ENCODE peak calls at places on chromosome 10, in five cellular contexts. H is neuronal stem cell, F is mesenchymal stem cell, S is H1, O is trophoblast cell. R is an unnamed sample.

GRCh38 chr10:92238586-92239098 is 52.2 kb downstream of the CPEB3 start:
- DNase-seq in H (no peak), F (peak; percentile 55), S (no peak), O (peak; percentile 94), R (no peak)

GRCh38 chr10:67722113-67722512 is 26.1 kb upstream of the CTNNA3 start:
- DNase-seq in H (no peak), F (no peak), S (no peak), O (no peak), R (no peak)

GRCh38 chr10:71771821-71772617 is 1.3 kb downstream of the VSIR start:
- DNase-seq in H (no peak), F (peak; percentile 67), S (no peak), O (peak; percentile 51), R (no peak)

GRCh38 chr10:28429573-28430216 is 103.2 kb upstream of the WAC start:
- DNase-seq in H (no peak), F (peak; percentile 3), S (peak; percentile 33), O (no peak), R (no peak)

GRCh38 chr10:94459385-94459784 is 57.0 kb downstream of the TBC1D12 start:
- DNase-seq in H (no peak), F (no peak), S (no peak), O (no peak), R (no peak)

GRCh38 chr10:113519616-113520015 is 33.2 kb upstream of the HABP2 start:
- DNase-seq in H (no peak), F (no peak), S (peak; percentile 77), O (peak; percentile 80), R (no peak)

GRCh38 chr10:128892005-128892404 is 575.0 kb upstream of the MGMT start:
- DNase-seq in H (no peak), F (no peak), S (no peak), O (no peak), R (no peak)

GRCh38 chr10:60573342-60573741 is 183.7 kb upstream of the ANK3 start:
- DNase-seq in H (peak; percentile 11), F (peak; percentile 9), S (no peak), O (no peak), R (no peak)

GRCh38 chr10:98224509-98224908 is 43.5 kb downstream of the LOXL4 start:
- DNase-seq in H (no peak), F (no peak), S (no peak), O (peak; percentile 25), R (no peak)

GRCh38 chr10:71213761-71214440 is 1.5 kb downstream of the UNC5B start:
- DNase-seq in H (no peak), F (peak; percentile 89), S (no peak), O (no peak), R (no peak)

GRCh38 chr10:118504044-118504944 is 91.2 kb downstream of the PRLHR start:
- DNase-seq in H (no peak), F (no peak), S (no peak), O (peak; percentile 60), R (no peak)

GRCh38 chr10:14621037-14621436 is 153.7 kb downstream of the FAM107B start:
- DNase-seq in H (no peak), F (no peak), S (no peak), O (no peak), R (no peak)

GRCh38 chr10:95229724-95230627 is 35.9 kb downstream of the ACSM6 start:
- DNase-seq in H (peak; percentile 23), F (peak; percentile 96), S (peak; percentile 66), O (peak; percentile 91), R (peak; percentile 84)

DNA sequence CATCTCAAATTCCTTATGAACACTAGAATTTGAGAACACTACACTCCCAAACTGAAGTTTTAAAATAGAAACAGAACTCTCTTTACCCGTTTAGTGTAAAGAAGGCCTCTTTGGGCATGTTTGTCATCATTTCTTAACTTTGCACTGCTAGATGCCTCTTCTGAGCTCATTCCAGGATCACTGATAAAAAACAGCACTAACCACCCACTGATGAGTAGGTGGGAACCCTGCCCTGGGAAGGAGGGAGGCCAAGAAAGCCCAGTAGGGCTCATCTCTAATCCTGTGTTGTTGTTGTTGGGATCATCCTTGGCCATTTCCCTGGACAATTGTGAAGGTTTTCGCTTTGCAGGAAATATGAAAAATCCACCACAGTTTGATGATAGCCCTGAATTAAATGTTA is 68.2 kb downstream of the CUBN start:
- DNase-seq in H (no peak), F (peak; percentile 45), S (no peak), O (no peak), R (no peak)
- H4K8ac ChIP-seq in H (no peak overlapping the region), F (no peak overlapping the region), S (no peak overlapping the region), O (peak overlapping the region; percentile 54), R (no peak overlapping the region)

GRCh38 chr10:46248651-46249131 is 38.1 kb upstream of the ANTXRL start:
- DNase-seq in H (no peak), F (no peak), S (peak; percentile 41), O (no peak), R (peak; percentile 14)

GRCh38 chr10:46250481-46250880 is 36.3 kb upstream of the ANTXRL start:
- DNase-seq in H (no peak), F (no peak), S (no peak), O (peak; percentile 6), R (no peak)

GRCh38 chr10:46245381-46245900 is 41.4 kb upstream of the ANTXRL start:
- DNase-seq in H (no peak), F (no peak), S (peak; percentile 29), O (no peak), R (peak; percentile 16)

GRCh38 chr10:46247808-46248569 is 38.8 kb upstream of the ANTXRL start:
- DNase-seq in H (no peak), F (no peak), S (peak; percentile 41), O (no peak), R (peak; percentile 14)

DNA sequence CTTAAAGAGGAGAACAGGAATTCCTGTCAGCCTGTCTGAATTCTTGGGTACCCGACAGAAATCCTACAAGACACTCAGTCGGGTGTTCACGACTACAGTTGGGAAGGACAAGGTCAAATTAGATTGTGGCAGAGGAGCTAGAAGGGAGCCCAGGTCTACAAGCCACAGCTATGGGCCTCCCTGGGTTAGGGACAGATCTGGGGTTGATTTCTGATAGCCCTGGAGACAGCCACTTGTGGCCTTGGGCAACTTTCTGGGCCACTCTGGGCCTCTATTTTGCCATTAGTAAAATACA is 39.7 kb upstream of the ANTXRL start:
- DNase-seq in H (no peak), F (no peak), S (no peak), O (no peak), R (peak; percentile 8)
- H2BK12ac ChIP-seq in H (no peak overlapping the region), F (no peak overlapping the region), S (no peak overlapping the region), O (no peak overlapping the region), R (no peak overlapping the region)

DNA sequence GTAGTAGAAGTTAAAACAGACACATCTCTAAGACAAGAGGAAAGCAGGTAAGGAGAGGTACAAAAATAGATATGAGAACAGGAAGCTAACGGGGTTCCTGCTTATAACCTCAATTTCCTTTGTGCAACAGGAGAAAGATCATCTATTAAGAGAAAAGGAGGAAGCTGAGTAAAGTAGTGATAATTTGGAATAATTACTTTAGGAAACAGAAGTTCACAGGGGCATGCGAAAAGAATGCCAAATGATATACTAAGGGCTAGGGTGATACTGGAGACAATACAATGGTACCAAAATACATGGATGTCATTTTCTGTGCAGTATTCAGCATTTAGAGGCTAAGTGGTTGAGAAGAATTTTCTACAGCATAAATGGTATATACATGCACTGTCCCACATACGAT is 108.8 kb downstream of the NRBF2 start:
- DNase-seq in H (no peak), F (no peak), S (no peak), O (no peak), R (no peak)
- H4K8ac ChIP-seq in H (no peak overlapping the region), F (no peak overlapping the region), S (no peak overlapping the region), O (no peak overlapping the region), R (no peak overlapping the region)

GRCh38 chr10:21243748-21244257 is 281.7 kb downstream of the SKIDA1 start:
- DNase-seq in H (no peak), F (no peak), S (no peak), O (no peak), R (no peak)

GRCh38 chr10:21238717-21239116 is 286.8 kb downstream of the SKIDA1 start:
- DNase-seq in H (no peak), F (no peak), S (no peak), O (peak; percentile 34), R (no peak)

GRCh38 chr10:21247592-21247991 is 277.9 kb downstream of the SKIDA1 start:
- DNase-seq in H (no peak), F (no peak), S (no peak), O (no peak), R (no peak)

GRCh38 chr10:21246178-21246577 is 279.3 kb downstream of the SKIDA1 start:
- DNase-seq in H (no peak), F (no peak), S (no peak), O (no peak), R (no peak)

DNA sequence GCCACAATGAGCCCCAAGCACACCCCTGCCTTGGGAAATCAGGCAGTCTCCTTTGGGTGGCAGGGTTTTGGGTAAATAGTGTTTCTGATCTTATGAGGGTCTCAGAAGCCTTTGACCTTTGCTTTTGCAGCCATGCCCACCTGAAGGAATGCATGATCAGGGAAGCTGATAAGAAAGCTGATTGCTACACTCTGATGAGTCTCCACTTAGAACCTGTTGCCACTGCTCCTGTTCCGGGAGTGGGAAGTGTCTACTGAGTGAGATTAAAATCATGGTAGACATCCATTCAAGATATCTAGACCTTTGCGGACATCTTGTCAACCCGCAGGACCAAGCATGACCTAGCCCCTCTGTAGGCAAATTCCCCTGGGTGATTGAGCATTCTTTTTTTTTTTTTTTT is 282.6 kb downstream of the SKIDA1 start:
- DNase-seq in H (no peak), F (no peak), S (no peak), O (peak; percentile 40), R (no peak)
- H2BK12ac ChIP-seq in H (no peak overlapping the region), F (no peak overlapping the region), S (no peak overlapping the region), O (no peak overlapping the region), R (no peak overlapping the region)

R was measured in H9.